ENCODE peak calls at places on chromosomes 3 and 15, in six cellular contexts. D is neural progenitor cell, H is mesenchymal stem cell, L is GM12878, V is PC-9, T is GM23338. Q is an unnamed sample.

GRCh38 chr15:66841953-66842681 is 140.1 kb downstream of the SMAD6 start:
- DNase-seq in D (peak), H (peak), L (no peak), V (peak), T (peak), Q (no peak)

GRCh38 chr3:150871192-150871591 is 34.0 kb downstream of the MINDY4B start:
- DNase-seq in D (no peak), H (peak), L (no peak), V (no peak), T (no peak), Q (no peak)

GRCh38 chr3:99862208-99862607 is 44.5 kb downstream of the CMSS1 start:
- DNase-seq in D (no peak), H (peak), L (no peak), V (no peak), T (no peak), Q (no peak)

GRCh38 chr3:143847787-143848631 is at the start of gene SLC9A9:
- DNase-seq in D (peak), H (peak), L (peak), V (no peak), T (peak), Q (peak)

GRCh38 chr3:132545471-132545870 is 51.6 kb upstream of the ACKR4 start:
- DNase-seq in D (no peak), H (no peak), L (no peak), V (no peak), T (no peak), Q (no peak)

GRCh38 chr3:194930439-194931204 is 244.9 kb downstream of the FAM43A start:
- DNase-seq in D (no peak), H (peak), L (no peak), V (peak), T (peak), Q (no peak)

GRCh38 chr15:25688166-25688565 is 175.0 kb downstream of the ATP10A start:
- DNase-seq in D (no peak), H (no peak), L (no peak), V (no peak), T (no peak), Q (no peak)

GRCh38 chr3:134312072-134312872 is 61.6 kb upstream of the RYK start:
- DNase-seq in D (peak), H (no peak), L (no peak), V (peak), T (peak), Q (no peak)

GRCh38 chr3:9581742-9582141 is 28.1 kb upstream of the LHFPL4 start:
- DNase-seq in D (no peak), H (no peak), L (no peak), V (no peak), T (peak), Q (no peak)

GRCh38 chr15:29533667-29534066 is 264.0 kb upstream of the NSMCE3 start:
- DNase-seq in D (no peak), H (no peak), L (no peak), V (no peak), T (peak), Q (no peak)

GRCh38 chr3:172142074-172143059 is 103.0 kb downstream of the FNDC3B start:
- DNase-seq in D (peak), H (peak), L (peak), V (no peak), T (no peak), Q (peak)

GRCh38 chr15:24678485-24678884 is 2.9 kb downstream of the NPAP1 start:
- DNase-seq in D (peak), H (no peak), L (no peak), V (no peak), T (peak), Q (no peak)

GRCh38 chr15:78204351-78205309 is 29.7 kb downstream of the ACSBG1 start:
- DNase-seq in D (no peak), H (peak), L (no peak), V (no peak), T (no peak), Q (no peak)

GRCh38 chr15:68418611-68419161 is 13.3 kb downstream of the ITGA11 start:
- DNase-seq in D (no peak), H (peak), L (no peak), V (peak), T (no peak), Q (no peak)

GRCh38 chr3:187746479-187747335 is 1.4 kb upstream of the BCL6 start:
- DNase-seq in D (peak), H (peak), L (no peak), V (no peak), T (peak), Q (peak)

GRCh38 chr3:101836907-101837598 is 12.3 kb upstream of the NFKBIZ start:
- DNase-seq in D (no peak), H (peak), L (no peak), V (no peak), T (no peak), Q (no peak)

GRCh38 chr3:193049901-193050300 is 132.2 kb upstream of the MB21D2 start:
- DNase-seq in D (no peak), H (no peak), L (no peak), V (no peak), T (no peak), Q (no peak)

GRCh38 chr15:79004336-79004735 is 59.5 kb upstream of the CTSH start:
- DNase-seq in D (no peak), H (peak), L (peak), V (peak), T (peak), Q (peak)

GRCh38 chr3:100556656-100557310 is 52.6 kb upstream of the ADGRG7 start:
- DNase-seq in D (no peak), H (peak), L (no peak), V (peak), T (no peak), Q (no peak)

GRCh38 chr3:129233538-129233937 is 15.9 kb upstream of the COPG1 start:
- DNase-seq in D (no peak), H (no peak), L (peak), V (no peak), T (no peak), Q (peak)

GRCh38 chr3:16906679-16907078 is 21.9 kb downstream of the PLCL2 start:
- DNase-seq in D (no peak), H (peak), L (no peak), V (no peak), T (no peak), Q (no peak)

GRCh38 chr3:111668912-111669488 is 73.9 kb upstream of the ZBED2 start:
- DNase-seq in D (peak), H (peak), L (no peak), V (peak), T (peak), Q (peak)

GRCh38 chr3:150503402-150504099 is 42.7 kb downstream of the SERP1 start:
- DNase-seq in D (no peak), H (no peak), L (no peak), V (no peak), T (peak), Q (peak)

GRCh38 chr15:63348392-63348791 is 33.3 kb downstream of the CA12 start:
- DNase-seq in D (no peak), H (peak), L (no peak), V (peak), T (no peak), Q (peak)

GRCh38 chr15:70526974-70527325 is 236.4 kb downstream of the UACA start:
- DNase-seq in D (no peak), H (no peak), L (no peak), V (no peak), T (no peak), Q (no peak)

GRCh38 chr3:46194868-46195553 is 13.1 kb downstream of the CCR1 start:
- DNase-seq in D (no peak), H (no peak), L (no peak), V (no peak), T (no peak), Q (no peak)

GRCh38 chr15:92848852-92849598 is 51.1 kb upstream of the CHD2 start:
- DNase-seq in D (no peak), H (peak), L (peak), V (no peak), T (no peak), Q (peak)

GRCh38 chr3:192188218-192188835 is 539.0 kb downstream of the FGF12 start:
- DNase-seq in D (peak), H (peak), L (no peak), V (peak), T (peak), Q (peak)

GRCh38 chr3:128416578-128417150 is 50.0 kb downstream of the DNAJB8 start:
- DNase-seq in D (no peak), H (peak), L (no peak), V (peak), T (no peak), Q (no peak)

GRCh38 chr15:74055804-74056203 is 26.5 kb downstream of the GOLGA6A start:
- DNase-seq in D (no peak), H (no peak), L (no peak), V (no peak), T (no peak), Q (no peak)

GRCh38 chr3:1207904-1208303 is 115.1 kb downstream of the CNTN6 start:
- DNase-seq in D (no peak), H (peak), L (no peak), V (no peak), T (no peak), Q (no peak)

GRCh38 chr3:177928156-177928555 is 608.1 kb upstream of the KCNMB2 start:
- DNase-seq in D (no peak), H (peak), L (no peak), V (no peak), T (no peak), Q (no peak)

GRCh38 chr3:141360888-141361598 is 7.3 kb upstream of the ZBTB38 start:
- DNase-seq in D (peak), H (peak), L (no peak), V (peak), T (peak), Q (peak)

GRCh38 chr3:28290863-28291300 is 49.5 kb downstream of the CMC1 start:
- DNase-seq in D (no peak), H (no peak), L (no peak), V (no peak), T (no peak), Q (no peak)

GRCh38 chr3:137201066-137201465 is 243.3 kb downstream of the IL20RB start:
- DNase-seq in D (no peak), H (peak), L (no peak), V (no peak), T (no peak), Q (no peak)

GRCh38 chr3:149306751-149307434 is 26.5 kb downstream of the TM4SF18 start:
- DNase-seq in D (no peak), H (no peak), L (no peak), V (no peak), T (no peak), Q (no peak)

GRCh38 chr15:83106994-83107840 is at the start of gene TM6SF1:
- DNase-seq in D (peak), H (no peak), L (no peak), V (no peak), T (peak), Q (no peak)

DNA sequence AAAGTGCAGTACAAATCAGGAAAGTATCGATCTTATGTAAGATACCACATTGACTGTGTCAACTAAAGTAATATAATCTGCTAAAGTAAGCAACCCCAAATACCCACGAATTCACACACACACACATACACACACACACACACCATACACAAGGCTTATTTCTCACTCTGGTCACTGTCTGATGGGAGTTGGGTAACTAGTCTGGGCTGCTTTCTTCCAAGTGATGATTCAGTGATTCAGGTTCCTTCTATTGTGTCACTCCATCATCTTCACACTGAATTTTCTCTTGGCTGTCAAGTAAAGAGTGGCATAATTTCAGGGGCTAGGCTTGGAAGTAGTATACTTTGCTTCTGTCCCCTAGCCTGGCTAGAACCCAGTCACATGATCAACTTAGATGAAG is 104.8 kb upstream of the CCDC54 start:
- DNase-seq in D (no peak), H (no peak), L (no peak), V (no peak), T (no peak), Q (no peak)
- H2AFZ ChIP-seq in D (no peak), H (no peak), L (no peak), V (no peak), T (no peak), Q (no peak)

DNA sequence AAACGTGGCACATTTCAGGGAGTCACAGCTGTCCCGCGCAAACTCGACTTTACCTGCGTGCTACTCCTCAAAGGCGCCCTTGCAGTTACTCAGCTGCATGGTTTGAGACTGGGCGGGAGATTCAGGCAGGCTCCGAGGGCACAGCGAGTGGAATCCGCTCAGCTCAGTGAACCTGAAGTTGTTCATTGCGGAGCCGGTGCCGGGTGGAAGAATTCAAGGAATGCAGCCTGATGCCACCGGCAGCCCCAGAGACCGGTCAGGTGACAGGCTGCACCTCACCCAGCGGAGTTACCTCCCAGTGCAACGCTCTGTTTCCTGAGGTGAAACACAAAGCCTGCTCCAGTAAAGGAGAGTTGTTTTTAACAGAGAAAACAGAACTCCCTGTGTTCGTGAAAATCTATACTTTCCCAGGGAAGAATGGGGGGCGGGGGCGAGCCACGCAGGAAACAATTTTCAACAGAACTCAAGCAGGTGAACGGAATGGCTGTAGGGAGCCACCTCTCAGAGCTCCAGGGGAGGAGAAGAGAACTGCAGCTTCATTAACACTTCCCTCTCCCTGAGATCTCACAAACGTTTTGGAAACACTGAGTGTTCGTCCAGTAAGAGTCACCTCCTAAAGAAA is 3.8 kb downstream of the VEPH1 start:
- DNase-seq in D (peak), H (peak), L (no peak), V (peak), T (peak), Q (no peak)
- H3K4me3 ChIP-seq in D (peak), H (peak), L (no peak), V (peak), T (peak), Q (no peak)

GRCh38 chr3:160132226-160132625 is 93.0 kb upstream of the C3orf80 start:
- DNase-seq in D (no peak), H (no peak), L (no peak), V (no peak), T (no peak), Q (no peak)
- H3K4me2 ChIP-seq in D (no peak), H (no peak), L (no peak), V (no peak), T (no peak), Q (no peak)

DNA sequence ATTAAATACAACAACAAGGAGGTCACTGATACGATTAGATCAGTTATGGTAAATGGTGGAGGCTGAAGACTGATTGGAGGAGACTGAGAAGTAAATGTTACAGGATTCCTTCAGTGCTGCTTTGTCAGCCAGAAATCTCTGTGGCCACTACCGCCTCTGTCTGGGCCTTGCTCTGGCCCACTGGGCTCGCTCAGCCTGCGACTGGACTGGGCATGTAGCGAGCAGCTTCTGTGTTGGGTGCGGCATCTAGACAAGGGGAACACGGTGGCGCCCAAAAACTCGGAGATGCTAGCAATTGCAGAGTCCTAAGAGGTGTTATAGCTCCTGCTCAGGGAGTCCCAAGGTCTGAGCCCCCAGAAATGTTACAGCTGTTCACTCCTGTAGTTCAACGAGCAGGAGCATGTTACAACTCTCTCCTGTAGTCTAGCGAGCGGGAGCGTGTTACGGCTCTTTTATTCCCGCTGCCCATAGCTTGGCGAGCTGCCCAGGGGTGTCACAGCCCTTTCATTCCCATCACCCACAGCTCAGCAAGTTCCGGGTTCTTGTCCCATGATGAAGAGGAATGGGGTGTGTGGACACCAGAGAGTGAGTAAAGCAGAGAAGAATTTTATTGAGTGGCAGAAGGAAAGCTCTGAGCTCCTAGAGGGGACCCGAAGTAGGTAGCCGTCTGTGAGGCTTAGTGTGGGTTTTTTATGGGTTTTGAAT is 24.7 kb downstream of the SLC15A2 start:
- DNase-seq in D (no peak), H (no peak), L (no peak), V (peak), T (no peak), Q (no peak)
- H2AFZ ChIP-seq in D (no peak), H (no peak), L (no peak), V (peak), T (no peak), Q (no peak)